ENCODE peak calls at places on chromosomes 13 and 19, in ten cellular contexts. H, U, G, C, N, D, A, Q, T and V are unnamed samples.

GRCh38 chr13:99922631-99923404 is 48.7 kb downstream of the ZIC5 start:
- DNase-seq in H (no peak), G (no peak), A (no peak), U (no peak), T (no peak), C (no peak), Q (no peak), N (no peak), D (no peak), V (no peak)

GRCh38 chr13:62418872-62419271 is 1003.2 kb upstream of the PCDH20 start:
- DNase-seq in T (no peak), U (no peak), Q (no peak), N (no peak), D (peak), A (no peak), G (no peak), C (no peak), H (no peak), V (no peak)

GRCh38 chr13:25347156-25347555 is 24.6 kb upstream of the ATP8A2 start:
- DNase-seq in Q (no peak), C (no peak), H (no peak), T (no peak), D (no peak), U (no peak), A (no peak), N (no peak), G (no peak), V (no peak)

GRCh38 chr13:111914241-111915103 is 152.5 kb upstream of the SOX1 start:
- DNase-seq in H (no peak), U (peak), A (no peak), Q (no peak), N (no peak), C (no peak), T (no peak), D (no peak), G (no peak), V (no peak)

GRCh38 chr19:23762884-23763711 is 4.4 kb upstream of the ZNF681 start:
- DNase-seq in T (peak), Q (peak), C (peak), U (peak), A (peak), D (no peak), G (peak), H (peak), N (peak), V (no peak)

GRCh38 chr19:19403373-19403901 is 2.0 kb upstream of the GATAD2A start:
- DNase-seq in H (no peak), A (no peak), D (peak), N (peak), U (no peak), C (no peak), Q (no peak), G (peak), T (no peak), V (peak)

GRCh38 chr19:12784394-12784870 is 6.9 kb upstream of the JUNB start:
- DNase-seq in G (no peak), T (no peak), D (no peak), N (no peak), A (no peak), U (no peak), H (no peak), Q (peak), C (no peak), V (no peak)

GRCh38 chr13:107518292-107518691 is 697.0 kb downstream of the LIG4 start:
- DNase-seq in A (no peak), T (no peak), H (no peak), N (no peak), D (peak), C (peak), U (no peak), G (no peak), Q (no peak), V (no peak)

GRCh38 chr19:30701178-30701577 is 329.0 kb downstream of the ZNF536 start:
- DNase-seq in N (no peak), H (no peak), D (no peak), T (no peak), C (no peak), A (no peak), G (no peak), Q (no peak), U (peak), V (no peak)

GRCh38 chr19:55258476-55258827 is 365 bp downstream of the PPP6R1 start:
- DNase-seq in C (no peak), H (no peak), N (peak), G (no peak), A (peak), U (no peak), D (no peak), T (no peak), Q (no peak), V (peak)

GRCh38 chr13:24106429-24106828 is 54.1 kb upstream of the SPATA13 start:
- DNase-seq in H (no peak), Q (no peak), N (no peak), C (no peak), G (no peak), A (no peak), T (peak), U (no peak), D (no peak), V (no peak)

GRCh38 chr13:104357174-104357573 is 1291.0 kb upstream of the SLC10A2 start:
- DNase-seq in Q (no peak), A (no peak), G (no peak), N (no peak), C (no peak), T (no peak), D (no peak), U (no peak), H (no peak), V (no peak)